ENCODE peak calls at places on chromosome 19, in five cellular contexts. Q, K, G, H and W are unnamed samples.

GRCh38 chr19:56840452-56841193 is at the start of the genes PEG3 and ZIM2:
- DNase-seq in Q (peak; percentile 89), K (no peak), G (peak; percentile 64), H (no peak), W (no peak)

GRCh38 chr19:55536951-55537740 is at the start of gene SBK2:
- DNase-seq in Q (no peak), K (no peak), G (no peak), H (peak; percentile 96), W (no peak)

GRCh38 chr19:29928831-29929230 is 13.2 kb upstream of the URI1 start:
- DNase-seq in Q (no peak), K (no peak), G (no peak), H (no peak), W (no peak)

GRCh38 chr19:35533822-35534521 is 716 bp downstream of the GAPDHS start:
- DNase-seq in Q (no peak), K (no peak), G (no peak), H (peak; percentile 79), W (no peak)

GRCh38 chr19:46759817-46760333 is 13.6 kb upstream of the STRN4 start:
- DNase-seq in Q (no peak), K (peak; percentile 69), G (no peak), H (no peak), W (peak; percentile 97)

GRCh38 chr19:12513531-12514061 is 29.0 kb upstream of the ZNF709 start:
- DNase-seq in Q (no peak), K (no peak), G (no peak), H (peak; percentile 54), W (no peak)

GRCh38 chr19:7251502-7251901 is 42.7 kb downstream of the INSR start:
- DNase-seq in Q (no peak), K (no peak), G (no peak), H (no peak), W (no peak)

GRCh38 chr19:47725759-47726401 is 12.7 kb downstream of the EHD2 start:
- DNase-seq in Q (no peak), K (no peak), G (no peak), H (no peak), W (no peak)

GRCh38 chr19:3760871-3761361 is 576 bp downstream of the APBA3 start:
- DNase-seq in Q (no peak), K (no peak), G (peak; percentile 9), H (no peak), W (no peak)

GRCh38 chr19:46975918-46976782 is 43.5 kb upstream of the NPAS1 start:
- DNase-seq in Q (peak; percentile 98), K (peak; percentile 90), G (peak; percentile 90), H (peak; percentile 86), W (peak; percentile 97)

GRCh38 chr19:33409906-33410685 is 36.6 kb downstream of the CEBPG start:
- DNase-seq in Q (no peak), K (no peak), G (no peak), H (no peak), W (no peak)

GRCh38 chr19:2544576-2545415 is 68.9 kb downstream of the GADD45B start:
- DNase-seq in Q (peak; percentile 56), K (no peak), G (no peak), H (no peak), W (no peak)

GRCh38 chr19:2547721-2548120 is 71.8 kb downstream of the GADD45B start:
- DNase-seq in Q (peak; percentile 74), K (no peak), G (no peak), H (peak; percentile 47), W (no peak)

GRCh38 chr19:2548966-2549365 is 73.0 kb downstream of the GADD45B start:
- DNase-seq in Q (peak; percentile 44), K (no peak), G (no peak), H (no peak), W (no peak)

GRCh38 chr19:2546128-2547032 is 70.5 kb downstream of the GADD45B start:
- DNase-seq in Q (peak; percentile 95), K (peak; percentile 70), G (peak; percentile 84), H (peak; percentile 85), W (no peak)

DNA sequence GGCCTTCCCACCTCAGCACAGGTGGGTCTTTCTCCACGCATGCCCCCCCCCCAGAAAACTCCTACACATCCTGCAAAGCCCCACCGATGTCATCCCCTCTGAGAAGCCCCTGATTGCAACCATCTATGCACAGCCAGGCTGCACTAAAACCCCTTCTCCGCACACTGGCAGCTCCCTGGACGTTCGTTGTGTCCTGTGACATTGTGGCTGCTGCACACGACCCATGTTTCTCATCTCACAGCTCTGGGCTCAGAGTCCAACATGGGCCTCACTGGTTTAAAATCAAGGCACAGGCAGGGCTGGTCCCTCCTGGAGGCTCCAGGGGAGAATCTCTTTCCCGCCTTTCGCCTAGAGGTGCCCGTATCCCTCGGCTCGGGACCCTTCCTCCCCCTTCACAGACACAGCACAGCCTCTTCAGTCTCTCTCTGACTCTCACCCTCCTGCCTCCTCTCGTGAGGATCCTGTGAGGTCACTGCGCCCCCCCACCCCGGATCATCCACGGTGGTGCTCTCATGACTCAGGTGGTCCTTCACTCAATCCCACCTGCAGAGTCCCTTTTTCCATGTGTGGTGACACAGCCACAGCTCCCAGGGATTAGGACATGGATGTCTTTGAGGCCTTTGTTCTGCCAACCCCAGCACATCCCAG is 71.2 kb downstream of the GADD45B start:
- DNase-seq in Q (no peak), K (no peak), G (no peak), H (peak; percentile 44), W (no peak)
- H3K27ac ChIP-seq in Q (peak overlapping the region; percentile 92), K (peak overlapping the region; percentile 84), G (peak overlapping the region; percentile 95), H (peak overlapping the region; percentile 98), W (peak overlapping the region; percentile 73)

DNA sequence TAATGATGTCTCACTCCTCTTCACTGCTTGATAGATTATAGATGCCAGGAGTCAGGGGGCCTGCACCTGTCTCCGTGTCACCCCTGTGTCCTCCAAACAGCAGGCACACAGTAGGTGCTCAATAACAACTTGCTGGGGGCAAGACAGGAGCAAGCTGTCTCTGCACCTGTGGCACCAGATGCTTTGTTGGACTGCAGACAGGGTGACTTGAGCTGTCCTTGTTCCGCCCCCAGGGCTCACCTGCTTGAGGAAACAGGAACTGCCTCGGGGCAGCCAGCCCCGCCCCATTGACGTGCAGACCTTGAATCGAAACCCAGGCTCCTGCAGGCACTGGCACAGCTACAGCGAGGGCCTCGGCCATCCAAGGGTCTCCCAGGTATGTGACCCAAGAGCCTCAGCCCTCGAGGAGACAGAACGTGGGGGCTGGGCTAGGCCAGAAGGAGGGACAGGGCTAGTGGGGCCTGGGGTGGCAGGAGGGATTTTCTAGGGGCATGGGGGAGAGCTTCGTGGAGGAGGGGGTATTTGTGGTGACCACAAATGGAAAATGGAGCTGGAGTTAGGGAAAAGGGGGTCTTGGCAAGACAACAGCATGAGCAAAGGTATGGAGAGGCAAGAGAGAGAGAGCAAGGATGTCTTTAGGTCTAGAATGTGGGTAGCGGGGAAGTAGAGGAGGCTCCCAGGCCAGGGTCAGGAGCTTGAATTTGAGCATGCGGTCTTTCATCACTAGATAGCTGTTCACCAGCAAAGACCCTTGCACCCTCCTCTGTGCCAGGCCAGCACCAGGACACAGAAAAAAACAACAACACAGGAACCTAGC is at the start of gene HSH2D:
- DNase-seq in Q (peak; percentile 80), K (no peak), G (no peak), H (peak; percentile 87), W (no peak)
- H3K27ac ChIP-seq in Q (no peak within 1 kb of the TSS), K (no peak within 1 kb of the TSS), G (no peak within 1 kb of the TSS), H (no peak within 1 kb of the TSS), W (no peak within 1 kb of the TSS)

DNA sequence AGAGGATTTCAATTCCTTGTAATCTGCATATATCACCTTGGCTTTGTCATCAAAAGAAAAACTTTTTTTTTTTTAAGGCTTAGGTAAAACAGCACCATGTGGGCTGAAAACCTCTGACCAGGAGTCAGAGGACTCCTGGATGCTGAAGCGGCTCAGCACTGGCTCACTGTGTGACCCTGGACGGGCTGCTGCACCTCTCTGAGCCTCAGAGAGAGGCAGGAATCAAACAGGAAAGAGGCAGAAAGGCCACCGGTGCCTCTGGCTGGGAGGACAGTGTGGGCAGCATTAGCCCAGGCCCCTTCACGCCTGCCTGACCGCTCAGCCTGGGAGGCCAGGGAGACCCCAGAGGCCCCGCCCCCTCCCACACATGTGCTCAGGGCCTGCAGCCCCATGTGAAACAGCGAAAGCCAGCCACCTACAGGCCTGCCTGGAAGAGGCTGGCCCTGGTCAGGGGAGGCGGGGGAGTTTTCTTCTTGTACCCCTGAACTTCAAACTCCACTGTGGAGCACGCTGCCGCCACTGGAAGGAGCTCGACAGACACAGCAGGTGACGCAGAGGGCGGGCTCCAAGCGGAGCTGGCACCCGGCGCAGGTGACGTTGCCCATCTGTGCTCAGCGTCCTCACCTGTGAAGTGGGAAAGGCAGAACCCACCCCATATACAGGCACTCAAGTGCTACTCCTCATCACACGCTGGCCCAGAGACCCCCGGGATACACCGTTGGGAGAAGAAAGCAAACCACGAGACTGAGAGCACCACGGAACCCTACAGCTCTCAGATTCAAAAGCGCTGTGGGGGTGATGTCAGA is 39.7 kb downstream of the MLLT1 start:
- DNase-seq in Q (peak; percentile 64), K (no peak), G (no peak), H (no peak), W (no peak)
- H3K27ac ChIP-seq in Q (no peak overlapping the region), K (peak overlapping the region; percentile 44), G (peak overlapping the region; percentile 75), H (peak overlapping the region; percentile 36), W (no peak overlapping the region)

DNA sequence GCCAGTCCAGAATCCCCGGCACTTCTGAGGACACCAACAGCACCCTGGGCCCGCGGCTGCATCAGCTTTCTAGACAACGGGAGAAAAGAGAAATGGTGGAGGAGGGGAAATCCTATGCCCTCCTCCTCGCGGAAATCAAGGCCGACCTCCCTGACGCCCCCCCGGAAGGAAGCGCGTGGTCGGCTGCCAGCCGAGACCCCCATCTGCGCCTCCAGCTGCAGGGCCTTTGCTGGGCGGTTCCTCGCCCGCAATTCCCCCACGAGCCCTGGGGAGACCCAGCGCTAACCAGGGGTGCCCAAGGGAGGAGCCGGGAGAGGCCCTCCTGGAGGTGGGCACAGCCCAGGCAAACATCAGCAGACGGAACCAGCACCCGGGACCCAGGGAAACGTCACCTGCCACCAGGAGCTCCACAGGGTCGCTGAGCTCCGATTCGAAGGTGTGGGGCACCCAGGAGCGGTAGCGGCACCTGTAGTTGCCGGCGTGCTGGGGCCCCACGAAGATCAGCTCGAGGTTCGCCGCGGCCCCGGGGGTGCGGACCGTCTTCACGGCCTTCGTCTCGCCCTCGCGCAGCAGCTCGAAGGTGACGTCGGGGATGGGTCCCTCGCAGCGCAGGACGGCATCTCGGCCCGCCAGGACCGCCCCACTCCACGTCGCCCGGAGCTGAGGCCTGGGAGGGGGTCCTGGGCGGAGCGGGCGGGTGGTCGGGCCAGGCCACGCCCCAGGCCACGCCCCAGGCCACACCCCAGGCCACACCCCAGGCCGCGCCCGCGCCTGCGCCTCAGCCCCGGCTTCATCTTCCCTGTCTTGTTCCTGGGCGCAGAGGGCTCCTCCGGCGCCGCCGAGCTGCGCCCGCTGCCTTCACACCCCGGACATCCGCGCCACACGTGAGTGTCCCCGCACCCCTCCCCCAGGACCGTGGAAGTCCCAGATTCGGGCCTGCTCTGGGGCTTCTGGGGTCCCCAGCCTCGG is 6.0 kb downstream of the A1BG start:
- DNase-seq in Q (peak; percentile 81), K (peak; percentile 21), G (peak; percentile 26), H (peak; percentile 94), W (no peak)
- H3K27ac ChIP-seq in Q (no peak overlapping the region), K (peak overlapping the region; percentile 59), G (peak overlapping the region; percentile 48), H (no peak overlapping the region), W (peak overlapping the region; percentile 60)

DNA sequence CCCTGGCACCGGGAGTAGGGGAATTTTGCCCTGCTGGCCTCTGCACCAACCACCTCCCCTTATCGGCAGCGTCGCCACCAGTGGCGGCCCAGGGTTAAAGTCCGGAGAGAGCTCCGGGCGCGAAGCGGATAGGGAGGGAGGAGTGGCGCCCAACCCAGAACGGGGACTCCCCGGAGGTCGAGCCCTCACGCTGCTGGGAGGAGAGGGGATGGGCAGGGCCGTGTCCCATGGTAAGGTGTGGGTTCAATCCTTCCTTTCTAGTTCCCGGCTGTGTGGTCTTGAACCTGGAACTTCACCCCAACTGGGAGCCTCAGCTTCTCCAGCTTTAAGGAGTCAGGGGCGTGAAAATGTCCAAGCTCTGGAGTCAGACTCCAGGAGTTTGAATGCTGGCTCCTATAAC is 23.3 kb upstream of the BCL3 start:
- DNase-seq in Q (no peak), K (no peak), G (no peak), H (no peak), W (no peak)
- H3K27ac ChIP-seq in Q (no peak overlapping the region), K (no peak overlapping the region), G (peak overlapping the region; percentile 29), H (no peak overlapping the region), W (no peak overlapping the region)